ENCODE peak calls at places on chromosomes 2 and 18, in four cellular contexts. One of them, this sample, is unnamed.

GRCh38 chr2:129165001-129165400 is 814.5 kb upstream of the RAB6C start:
- DNase-seq in K562: no peak
- DNase-seq in endothelial cell of umbilical vein: no peak
- DNase-seq in IMR-90: no peak
- DNase-seq in this sample: no peak

GRCh38 chr2:10575566-10576300 is 114.0 kb downstream of the NOL10 start:
- DNase-seq in K562: no peak
- DNase-seq in IMR-90: peak; percentile 95
- DNase-seq in endothelial cell of umbilical vein: peak; percentile 82
- DNase-seq in this sample: no peak

GRCh38 chr18:48623468-48624220 is 84.8 kb downstream of the CTIF start:
- DNase-seq in K562: peak; percentile 8
- DNase-seq in endothelial cell of umbilical vein: peak; percentile 15
- DNase-seq in IMR-90: peak; percentile 88
- DNase-seq in this sample: no peak

GRCh38 chr2:81276595-81276994 is 972.0 kb upstream of the LRRTM1 start:
- DNase-seq in endothelial cell of umbilical vein: no peak
- DNase-seq in IMR-90: no peak
- DNase-seq in K562: no peak
- DNase-seq in this sample: no peak

GRCh38 chr2:226652388-226652787 is 147.2 kb downstream of the IRS1 start:
- DNase-seq in K562: no peak
- DNase-seq in endothelial cell of umbilical vein: peak; percentile 11
- DNase-seq in IMR-90: peak; percentile 97
- DNase-seq in this sample: no peak

GRCh38 chr18:384897-385296 is 115.6 kb downstream of the COLEC12 start:
- DNase-seq in K562: no peak
- DNase-seq in endothelial cell of umbilical vein: no peak
- DNase-seq in IMR-90: no peak
- DNase-seq in this sample: no peak

GRCh38 chr18:63730788-63731187 is 28.0 kb downstream of the SERPINB11 start:
- DNase-seq in IMR-90: no peak
- DNase-seq in K562: no peak
- DNase-seq in endothelial cell of umbilical vein: no peak
- DNase-seq in this sample: no peak

GRCh38 chr2:128421286-128421685 is 102.6 kb upstream of the HS6ST1 start:
- DNase-seq in IMR-90: no peak
- DNase-seq in K562: no peak
- DNase-seq in endothelial cell of umbilical vein: no peak
- DNase-seq in this sample: no peak

GRCh38 chr2:59184281-59185020 is 943.3 kb upstream of the FANCL start:
- DNase-seq in IMR-90: no peak
- DNase-seq in endothelial cell of umbilical vein: no peak
- DNase-seq in K562: peak; percentile 1
- DNase-seq in this sample: no peak

GRCh38 chr2:71791501-71792135 is 338.3 kb downstream of the DYSF start:
- DNase-seq in endothelial cell of umbilical vein: no peak
- DNase-seq in K562: no peak
- DNase-seq in IMR-90: no peak
- DNase-seq in this sample: no peak

GRCh38 chr2:71794611-71795010 is 341.2 kb downstream of the DYSF start:
- DNase-seq in endothelial cell of umbilical vein: no peak
- DNase-seq in IMR-90: no peak
- DNase-seq in K562: no peak
- DNase-seq in this sample: no peak

GRCh38 chr2:71793965-71794364 is 340.6 kb downstream of the DYSF start:
- DNase-seq in K562: no peak
- DNase-seq in endothelial cell of umbilical vein: no peak
- DNase-seq in IMR-90: no peak
- DNase-seq in this sample: no peak

GRCh38 chr2:71791051-71791450 is 337.7 kb downstream of the DYSF start:
- DNase-seq in K562: no peak
- DNase-seq in endothelial cell of umbilical vein: no peak
- DNase-seq in IMR-90: no peak
- DNase-seq in this sample: no peak

GRCh38 chr2:71792926-71793761 is 339.8 kb downstream of the DYSF start:
- DNase-seq in endothelial cell of umbilical vein: no peak
- DNase-seq in IMR-90: peak; percentile 38
- DNase-seq in K562: no peak
- DNase-seq in this sample: no peak
- TF ChIP-seq FOS in endothelial cell of umbilical vein: no peak
- TF ChIP-seq FOS in IMR-90: no peak
- TF ChIP-seq FOS in K562: no peak
- TF ChIP-seq FOS in this sample: no peak

DNA sequence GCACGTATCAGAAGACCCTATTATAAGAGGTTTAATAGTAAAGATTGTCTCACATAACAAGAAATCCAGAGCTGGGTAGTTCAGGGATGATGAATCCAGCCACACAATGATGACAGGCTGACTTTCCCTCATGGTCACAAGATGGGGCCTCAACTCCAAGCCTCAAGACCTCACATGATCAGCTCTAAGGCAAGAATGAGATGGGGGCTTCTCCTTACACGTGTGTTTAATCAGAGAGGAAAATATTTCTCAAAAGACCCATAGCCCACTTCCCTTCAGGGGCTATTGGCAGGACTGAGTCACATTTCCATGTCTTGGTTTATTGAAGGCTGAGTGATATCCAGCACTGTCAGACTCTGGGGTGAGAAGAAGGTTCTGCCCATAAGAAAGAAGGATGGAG is 100.2 kb upstream of the FOSL2 start:
- DNase-seq in K562: no peak
- DNase-seq in endothelial cell of umbilical vein: no peak
- DNase-seq in IMR-90: peak; percentile 70
- DNase-seq in this sample: no peak
- TF ChIP-seq FOS in K562: no peak
- TF ChIP-seq FOS in endothelial cell of umbilical vein: no peak
- TF ChIP-seq FOS in IMR-90: no peak
- TF ChIP-seq FOS in this sample: no peak

DNA sequence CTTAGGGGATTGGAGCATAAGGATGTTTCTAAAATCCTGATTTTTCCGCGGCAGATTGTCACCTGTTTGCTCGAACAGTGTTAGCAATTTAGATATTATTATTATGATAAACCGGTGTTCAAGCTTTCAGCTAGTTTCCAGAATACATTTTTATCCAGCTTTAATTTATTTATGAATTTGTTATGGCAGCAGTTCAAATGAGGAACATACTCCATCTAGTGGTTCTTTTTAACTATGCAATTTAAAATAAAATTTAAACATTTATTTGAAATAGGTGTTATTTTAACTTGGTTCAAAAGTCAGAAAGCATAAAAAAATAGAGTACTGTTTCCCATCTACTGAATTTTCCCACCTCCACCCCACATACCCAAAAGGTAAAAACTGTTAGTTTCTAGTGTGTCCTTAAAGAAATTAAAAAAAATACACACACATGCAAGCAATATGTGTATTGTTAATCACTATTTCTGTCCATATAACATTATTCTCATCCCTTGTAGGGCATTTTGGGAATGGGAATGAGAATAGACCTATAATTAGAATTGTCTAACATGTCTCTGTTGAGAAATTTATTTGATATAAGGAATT is 23.2 kb downstream of the ACOXL start:
- DNase-seq in endothelial cell of umbilical vein: peak; percentile 30
- DNase-seq in IMR-90: peak; percentile 16
- DNase-seq in K562: no peak
- DNase-seq in this sample: no peak
- TF ChIP-seq FOS in endothelial cell of umbilical vein: no peak
- TF ChIP-seq FOS in IMR-90: no peak
- TF ChIP-seq FOS in K562: no peak
- TF ChIP-seq FOS in this sample: no peak

DNA sequence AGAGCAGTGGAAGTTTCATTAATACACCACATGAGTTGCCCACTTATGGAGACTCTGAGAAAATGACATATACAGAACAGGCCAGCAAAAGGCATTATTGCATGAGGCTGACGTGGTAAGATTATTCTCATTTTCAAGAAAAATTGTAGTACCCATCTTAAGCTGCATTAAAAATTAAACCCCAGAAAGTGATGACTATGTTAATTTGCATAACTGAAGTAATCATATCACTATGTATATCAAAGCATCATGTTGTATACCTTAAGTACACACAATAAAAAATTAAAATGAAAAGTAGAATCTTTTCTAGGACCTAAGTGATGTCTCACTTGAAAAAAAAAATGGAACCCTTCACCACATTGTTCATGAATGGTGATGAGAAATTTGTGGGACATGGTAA is 32.0 kb downstream of the DNAH6 start:
- DNase-seq in IMR-90: no peak
- DNase-seq in endothelial cell of umbilical vein: no peak
- DNase-seq in K562: no peak
- DNase-seq in this sample: no peak
- TF ChIP-seq FOS in IMR-90: no peak
- TF ChIP-seq FOS in endothelial cell of umbilical vein: no peak
- TF ChIP-seq FOS in K562: no peak
- TF ChIP-seq FOS in this sample: no peak

GRCh38 chr2:54772531-54772930 is 49.1 kb downstream of the EML6 start:
- DNase-seq in endothelial cell of umbilical vein: no peak
- DNase-seq in IMR-90: no peak
- DNase-seq in K562: no peak
- DNase-seq in this sample: no peak
- TF ChIP-seq FOS in endothelial cell of umbilical vein: no peak
- TF ChIP-seq FOS in IMR-90: no peak
- TF ChIP-seq FOS in K562: no peak
- TF ChIP-seq FOS in this sample: no peak

GRCh38 chr2:179511105-179511504 is 246.5 kb upstream of the SESTD1 start:
- DNase-seq in K562: no peak
- DNase-seq in IMR-90: no peak
- DNase-seq in endothelial cell of umbilical vein: no peak
- DNase-seq in this sample: no peak
- TF ChIP-seq FOS in K562: no peak
- TF ChIP-seq FOS in IMR-90: no peak
- TF ChIP-seq FOS in endothelial cell of umbilical vein: no peak
- TF ChIP-seq FOS in this sample: no peak

GRCh38 chr18:35458677-35459441 is 38.9 kb downstream of the INO80C start:
- DNase-seq in K562: peak; percentile 94
- DNase-seq in IMR-90: peak; percentile 79
- DNase-seq in endothelial cell of umbilical vein: peak; percentile 98
- DNase-seq in this sample: peak; percentile 20
- TF ChIP-seq FOS in K562: peak; percentile 73
- TF ChIP-seq FOS in IMR-90: peak; percentile 46
- TF ChIP-seq FOS in endothelial cell of umbilical vein: peak; percentile 96
- TF ChIP-seq FOS in this sample: no peak

This sample was measured in GM12878.